ENCODE peak calls at places on chromosomes 5 and 9, in eight cellular contexts. T, E, X, I, W, O, S and R are unnamed samples. For H3K4me1, the result is how much of the 10 kb centered on the place peaks cover.

GRCh38 chr9:121233906-121234901 is 32.5 kb upstream of the RAB14 start:
- DNase-seq in T (no peak), E (no peak), O (no peak), W (no peak), S (peak), I (no peak), X (no peak), R (no peak)

GRCh38 chr5:179822444-179822990 is 1.8 kb downstream of the SQSTM1 start:
- DNase-seq in O (no peak), W (peak), X (no peak), T (no peak), S (no peak), E (no peak), I (no peak), R (no peak)

GRCh38 chr5:141605523-141606277 is 13.1 kb downstream of the DIAPH1 start:
- DNase-seq in W (no peak), S (no peak), T (peak), I (peak), X (peak), E (peak), O (peak), R (no peak)

GRCh38 chr5:179227578-179228311 is 117.5 kb downstream of the ADAMTS2 start:
- DNase-seq in I (no peak), O (peak), S (peak), T (no peak), X (no peak), W (peak), E (no peak), R (no peak)

GRCh38 chr9:126451316-126451885 is 124.8 kb downstream of the MVB12B start:
- DNase-seq in O (no peak), X (no peak), T (no peak), E (no peak), W (no peak), I (no peak), S (no peak), R (no peak)

GRCh38 chr9:37511006-37511714 is 25.4 kb downstream of the POLR1E start:
- DNase-seq in T (no peak), X (no peak), W (no peak), I (no peak), O (no peak), S (peak), E (peak), R (no peak)

GRCh38 chr9:72951043-72951442 is 1.8 kb downstream of the ALDH1A1 start:
- DNase-seq in I (no peak), O (no peak), S (no peak), T (no peak), X (no peak), W (no peak), E (no peak), R (no peak)

GRCh38 chr9:108166509-108166908 is 676.9 kb upstream of the KLF4 start:
- DNase-seq in W (no peak), I (no peak), S (no peak), X (no peak), E (no peak), O (no peak), T (no peak), R (no peak)

GRCh38 chr9:128244443-128245226 is 31.2 kb downstream of the GOLGA2 start:
- DNase-seq in O (peak), E (peak), W (peak), S (peak), X (no peak), T (peak), I (peak), R (peak)

GRCh38 chr5:127536687-127537086 is 19.2 kb downstream of the PRRC1 start:
- DNase-seq in X (no peak), S (peak), O (no peak), I (no peak), E (peak), T (no peak), W (no peak), R (no peak)

GRCh38 chr5:90899014-90899604 is 340.5 kb downstream of the ADGRV1 start:
- DNase-seq in E (no peak), T (no peak), W (no peak), O (no peak), S (no peak), I (no peak), X (no peak), R (no peak)

GRCh38 chr9:18260527-18260926 is 213.4 kb upstream of the ADAMTSL1 start:
- DNase-seq in W (no peak), O (no peak), T (no peak), S (no peak), X (no peak), E (no peak), I (peak), R (peak)

GRCh38 chr5:141757402-141757801 is 75.4 kb upstream of the ARAP3 start:
- DNase-seq in E (peak), X (no peak), O (no peak), I (no peak), S (peak), T (peak), W (no peak), R (no peak)

GRCh38 chr9:106953166-106953565 is 90.2 kb downstream of the ZNF462 start:
- DNase-seq in O (no peak), E (peak), W (peak), T (no peak), S (peak), X (no peak), I (no peak), R (no peak)

GRCh38 chr5:368162-369084 is 46.9 kb downstream of the AHRR start:
- DNase-seq in S (no peak), E (no peak), T (peak), O (no peak), X (no peak), I (peak), W (no peak), R (no peak)

GRCh38 chr9:118533101-118533500 is 828.9 kb downstream of the TLR4 start:
- DNase-seq in T (no peak), O (no peak), I (no peak), X (no peak), W (no peak), S (no peak), E (no peak), R (no peak)

GRCh38 chr9:4674783-4675182 is 4.6 kb upstream of the CDC37L1 start:
- DNase-seq in O (no peak), X (no peak), S (no peak), W (no peak), T (no peak), I (no peak), E (no peak), R (no peak)

GRCh38 chr5:173655196-173655797 is 38.8 kb upstream of the BOD1 start:
- DNase-seq in E (no peak), X (no peak), T (no peak), W (no peak), O (no peak), I (no peak), S (no peak), R (no peak)

GRCh38 chr9:114282104-114282485 is 40.8 kb upstream of the ORM1 start:
- DNase-seq in W (no peak), I (no peak), O (no peak), S (no peak), X (no peak), E (no peak), T (no peak), R (peak)

GRCh38 chr9:129627556-129628492 is 1.9 kb downstream of the NTMT1 start:
- DNase-seq in O (no peak), W (no peak), X (no peak), I (no peak), S (no peak), T (no peak), E (no peak), R (no peak)

GRCh38 chr9:70590264-70590646 is 175.8 kb upstream of the KLF9 start:
- DNase-seq in X (no peak), T (no peak), E (no peak), I (no peak), S (no peak), W (no peak), O (no peak), R (no peak)

GRCh38 chr9:129258823-129259301 is 80.8 kb upstream of the IER5L start:
- DNase-seq in X (peak), W (no peak), T (no peak), S (no peak), I (no peak), O (no peak), E (no peak), R (peak)

GRCh38 chr9:76013797-76014196 is 123.3 kb downstream of the PCSK5 start:
- DNase-seq in S (no peak), W (no peak), T (no peak), E (no peak), X (no peak), O (no peak), I (no peak), R (no peak)

GRCh38 chr9:76114144-76114543 is 223.7 kb downstream of the PCSK5 start:
- DNase-seq in O (no peak), T (no peak), W (peak), X (no peak), I (no peak), E (no peak), S (no peak), R (no peak)

GRCh38 chr5:72951850-72952468 is 3.9 kb upstream of the FCHO2 start:
- DNase-seq in I (no peak), W (no peak), S (no peak), O (no peak), X (no peak), E (no peak), T (no peak), R (no peak)

GRCh38 chr9:38443181-38443580 is 18.9 kb upstream of the IGFBPL1 start:
- DNase-seq in W (no peak), X (no peak), S (peak), T (no peak), O (no peak), I (peak), E (no peak), R (no peak)

GRCh38 chr5:143646961-143647360 is 165.0 kb upstream of the HMHB1 start:
- DNase-seq in X (no peak), S (no peak), E (no peak), I (no peak), W (no peak), O (no peak), T (no peak), R (no peak)

GRCh38 chr5:674630-675011 is 18.5 kb downstream of the TPPP start:
- DNase-seq in T (peak), W (no peak), I (no peak), E (no peak), X (no peak), O (peak), S (peak), R (no peak)

GRCh38 chr9:127132921-127133647 is 10.6 kb upstream of the ANGPTL2 start:
- DNase-seq in S (peak), W (peak), X (no peak), T (no peak), I (peak), E (peak), O (no peak), R (peak)

GRCh38 chr5:53419247-53419646 is 61.2 kb upstream of the FST start:
- DNase-seq in T (no peak), W (no peak), X (no peak), S (no peak), I (no peak), O (no peak), E (no peak), R (no peak)

GRCh38 chr9:15999422-16000339 is 446.8 kb downstream of the CCDC171 start:
- DNase-seq in W (no peak), O (no peak), S (peak), I (no peak), E (no peak), X (no peak), T (peak), R (peak)

GRCh38 chr9:135577256-135577655 is 15.7 kb downstream of the PAEP start:
- DNase-seq in T (no peak), O (no peak), I (no peak), S (no peak), E (no peak), W (no peak), X (no peak), R (no peak)

GRCh38 chr9:126784401-126784800 is 20.4 kb upstream of the ZBTB43 start:
- DNase-seq in T (no peak), W (no peak), X (no peak), S (no peak), O (no peak), I (no peak), E (no peak), R (no peak)

GRCh38 chr5:82255844-82256243 is 22.3 kb downstream of the RPS23 start:
- DNase-seq in E (no peak), I (no peak), S (no peak), T (no peak), O (no peak), X (no peak), W (no peak), R (no peak)

GRCh38 chr5:110398951-110399350 is 327.5 kb downstream of the TMEM232 start:
- DNase-seq in O (no peak), W (no peak), E (no peak), S (no peak), I (no peak), T (no peak), X (no peak), R (no peak)

GRCh38 chr5:178147406-178147805 is 6.3 kb downstream of the NHP2 start:
- DNase-seq in S (no peak), W (no peak), X (no peak), I (no peak), E (no peak), O (no peak), T (no peak), R (no peak)

GRCh38 chr5:111043712-111044506 is 27.6 kb upstream of the TSLP start:
- DNase-seq in O (no peak), S (peak), E (peak), T (no peak), I (no peak), X (no peak), W (no peak), R (no peak)

GRCh38 chr9:133117271-133118178 is 3.5 kb downstream of the RALGDS start:
- DNase-seq in X (no peak), S (no peak), T (peak), W (no peak), I (peak), E (no peak), O (peak), R (no peak)

GRCh38 chr9:133116346-133117231 is 4.5 kb downstream of the RALGDS start:
- DNase-seq in E (no peak), X (no peak), I (no peak), W (no peak), O (no peak), S (no peak), T (no peak), R (no peak)

GRCh38 chr9:133114451-133114885 is 6.6 kb downstream of the RALGDS start:
- DNase-seq in E (no peak), S (no peak), X (no peak), W (no peak), O (peak), I (peak), T (peak), R (peak)

GRCh38 chr9:133114886-133115603 is 6.0 kb downstream of the RALGDS start:
- DNase-seq in E (no peak), S (no peak), O (peak), T (no peak), I (no peak), X (no peak), W (no peak), R (peak)

DNA sequence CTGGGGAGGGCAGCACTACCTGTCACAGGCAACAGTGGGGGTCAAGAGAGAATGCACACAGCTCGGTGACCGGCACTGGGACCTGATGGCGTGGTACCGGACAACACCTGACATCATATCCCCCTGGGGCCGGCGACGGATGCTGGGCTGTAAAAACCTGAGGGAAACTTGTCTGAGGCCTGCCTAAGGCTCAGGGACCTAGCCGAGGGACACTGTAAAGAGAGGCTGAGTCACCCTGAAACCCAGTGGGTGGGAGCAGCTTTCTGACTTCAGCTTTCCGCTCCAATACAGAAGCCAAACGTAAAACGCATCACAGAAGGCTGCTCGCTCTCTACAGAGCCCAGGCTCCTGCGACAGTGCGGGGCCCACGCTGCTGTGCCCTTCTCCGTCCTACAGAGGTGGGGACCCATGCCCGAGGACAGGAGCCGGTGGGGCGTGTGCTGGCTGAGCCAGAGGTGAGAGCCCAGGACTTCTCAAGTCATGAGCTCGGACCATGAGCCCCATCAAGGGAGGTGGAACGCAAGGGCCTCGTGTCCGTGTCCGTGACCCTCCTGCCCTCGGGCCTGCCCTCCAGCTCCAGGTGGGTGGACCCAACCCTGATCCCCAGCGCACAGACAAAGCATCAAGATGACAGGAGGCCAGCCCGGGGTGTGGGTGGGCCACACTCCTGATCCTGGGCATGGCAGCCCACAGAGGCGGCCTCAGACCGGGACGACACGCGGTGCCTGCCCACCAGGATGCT is 5.3 kb downstream of the RALGDS start:
- DNase-seq in I (no peak), E (no peak), W (no peak), T (no peak), S (peak), X (no peak), O (no peak), R (no peak)
- H3K4me1 ChIP-seq in I (half or more), E (under half), W (under half), T (half or more), S (under half), X (half or more), O (half or more), R (under half)

GRCh38 chr9:105242557-105242956 is 1.9 kb upstream of the SLC44A1 start:
- DNase-seq in I (no peak), X (no peak), T (no peak), E (no peak), O (no peak), S (peak), W (no peak), R (no peak)

GRCh38 chr9:105243015-105243686 is 1.3 kb upstream of the SLC44A1 start:
- DNase-seq in X (no peak), O (no peak), T (no peak), E (peak), S (peak), W (no peak), I (no peak), R (no peak)

GRCh38 chr9:105243935-105244273 is 547 bp upstream of the SLC44A1 start:
- DNase-seq in E (no peak), S (no peak), T (no peak), W (no peak), O (no peak), I (no peak), X (no peak), R (no peak)

GRCh38 chr9:105241356-105242043 is 3.0 kb upstream of the SLC44A1 start:
- DNase-seq in X (no peak), S (peak), T (no peak), W (no peak), O (no peak), E (peak), I (no peak), R (no peak)

DNA sequence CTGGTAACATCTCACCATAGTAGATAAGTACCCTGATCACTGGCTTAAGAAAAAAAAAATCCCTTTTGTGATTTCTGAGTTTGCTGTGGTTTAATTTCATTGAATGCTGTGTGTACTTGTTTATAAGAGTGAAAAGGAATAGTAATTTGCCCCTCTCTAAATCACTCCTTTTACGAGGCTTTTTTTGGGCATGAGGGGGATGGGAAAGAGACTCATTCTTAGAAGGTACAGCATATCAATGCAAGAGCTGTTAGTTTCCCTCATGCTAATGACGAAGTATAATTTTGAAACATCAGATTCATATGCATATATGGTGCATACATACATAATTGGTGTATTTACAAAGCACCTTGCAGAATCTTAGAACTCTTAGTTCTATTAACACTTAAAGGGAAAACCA is 2.4 kb upstream of the SLC44A1 start:
- DNase-seq in W (no peak), I (no peak), E (no peak), O (no peak), S (no peak), X (no peak), T (no peak), R (no peak)
- H3K4me3 ChIP-seq in W (peak), I (no peak), E (peak), O (no peak), S (no peak), X (no peak), T (peak), R (peak)

GRCh38 chr5:10635861-10636350 is 72.0 kb downstream of the ANKRD33B start:
- DNase-seq in I (no peak), T (no peak), W (no peak), S (no peak), E (no peak), X (no peak), O (no peak), R (no peak)

GRCh38 chr5:10636363-10637142 is 72.7 kb downstream of the ANKRD33B start:
- DNase-seq in I (no peak), X (no peak), S (no peak), E (no peak), T (no peak), W (no peak), O (no peak), R (no peak)

GRCh38 chr5:10634562-10634961 is 70.7 kb downstream of the ANKRD33B start:
- DNase-seq in O (no peak), T (no peak), S (no peak), E (no peak), W (no peak), I (no peak), X (no peak), R (no peak)

GRCh38 chr5:10634056-10634455 is 70.2 kb downstream of the ANKRD33B start:
- DNase-seq in I (no peak), S (no peak), E (no peak), O (no peak), X (no peak), T (no peak), W (no peak), R (no peak)

GRCh38 chr5:10635257-10635860 is 71.5 kb downstream of the ANKRD33B start:
- DNase-seq in S (no peak), O (no peak), X (peak), I (no peak), E (no peak), W (no peak), T (no peak), R (no peak)
- H3K27ac ChIP-seq in S (no peak), O (no peak), X (no peak), I (no peak), E (no peak), W (no peak), T (no peak), R (no peak)

GRCh38 chr9:134475051-134475790 is 149.0 kb downstream of the RXRA start:
- DNase-seq in O (peak), I (peak), E (no peak), W (peak), S (no peak), T (peak), X (peak), R (peak)
- H3K4me1 ChIP-seq in O (under half), I (under half), E (under half), W (under half), S (under half), T (under half), X (under half), R (under half)

GRCh38 chr5:87733918-87734317 is 321.2 kb upstream of the CCNH start:
- DNase-seq in O (no peak), S (no peak), W (no peak), I (no peak), X (no peak), E (no peak), T (no peak), R (no peak)

GRCh38 chr5:87741891-87742290 is 329.2 kb upstream of the CCNH start:
- DNase-seq in X (no peak), W (no peak), E (no peak), S (no peak), O (no peak), T (no peak), I (no peak), R (no peak)

GRCh38 chr5:87732875-87733768 is 320.4 kb upstream of the CCNH start:
- DNase-seq in O (no peak), E (no peak), T (no peak), X (no peak), I (no peak), W (no peak), S (no peak), R (no peak)

DNA sequence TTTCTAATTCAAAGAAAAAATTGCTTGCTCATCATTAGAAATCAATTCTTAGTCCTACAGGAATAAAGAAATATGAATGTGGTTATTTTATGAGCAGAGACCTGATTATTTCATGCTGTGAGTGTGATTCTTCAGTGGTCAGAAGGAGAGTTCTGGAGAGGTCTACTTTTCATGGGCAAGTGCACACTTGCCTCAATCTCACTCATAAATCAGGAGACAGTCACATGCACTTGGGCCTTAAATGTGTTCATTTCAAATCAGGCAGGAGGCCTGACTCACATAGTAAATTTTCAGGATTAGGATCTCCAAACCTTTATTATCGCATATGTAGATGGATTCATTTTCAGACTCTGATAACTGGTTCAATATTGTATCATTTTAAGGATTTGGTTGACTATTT is 323.2 kb upstream of the CCNH start:
- DNase-seq in X (no peak), T (no peak), E (no peak), I (no peak), S (no peak), W (no peak), O (no peak), R (no peak)
- H3K4me3 ChIP-seq in X (no peak), T (no peak), E (no peak), I (no peak), S (no peak), W (no peak), O (no peak), R (no peak)

GRCh38 chr5:134133213-134133994 is 18.9 kb downstream of the TCF7 start:
- DNase-seq in I (no peak), W (no peak), O (peak), E (no peak), X (peak), T (no peak), S (no peak), R (peak)
- H3K27ac ChIP-seq in I (peak), W (no peak), O (no peak), E (no peak), X (peak), T (no peak), S (no peak), R (no peak)